ENCODE peak calls at places on chromosomes 16 and 17, in five cellular contexts. N is A549; H is CD4-positive, CD25-positive, alpha-beta regulatory T cell; J is stimulated activated CD8-positive, alpha-beta memory T cell treated with anti-CD3 and anti-CD28 coated beads, Interleukin-12 subunit alpha, Interleukin-12 subunit beta, amount 100 ng/mL, for 4 hours; P is Peyer's patch. Q is an unnamed sample.
A peak's percentile ranks its signal among the peaks of the same experiment; 100 is the strongest.

GRCh38 chr16:83200005-83200779 is 573.4 kb downstream of the CDH13 start:
- DNase-seq in H (no peak), P (no peak), N (no peak), J (no peak), Q (no peak)

GRCh38 chr16:4272114-4272954 is 489 bp downstream of the TFAP4 start:
- DNase-seq in H (peak; percentile 33), P (peak; percentile 66), J (peak; percentile 38), N (peak; percentile 44), Q (no peak)

GRCh38 chr17:15893333-15894024 is 51.5 kb upstream of the ADORA2B start:
- DNase-seq in J (no peak), P (no peak), N (no peak), H (no peak), Q (no peak)

GRCh38 chr17:65017375-65017774 is 39.2 kb downstream of the GNA13 start:
- DNase-seq in P (no peak), N (no peak), J (no peak), H (no peak), Q (no peak)

GRCh38 chr16:88967800-88968588 is 9.0 kb downstream of the CBFA2T3 start:
- DNase-seq in H (no peak), N (no peak), J (no peak), P (peak; percentile 89), Q (peak; percentile 91)

GRCh38 chr16:1779234-1779701 is 3.1 kb downstream of the SPSB3 start:
- DNase-seq in N (no peak), J (no peak), H (no peak), P (no peak), Q (no peak)

GRCh38 chr17:44322236-44322895 is 2.3 kb downstream of the SLC25A39 start:
- DNase-seq in J (no peak), N (no peak), H (no peak), P (no peak), Q (no peak)

GRCh38 chr17:75832164-75832651 is 12.0 kb downstream of the UNC13D start:
- DNase-seq in H (peak; percentile 46), N (no peak), J (peak; percentile 39), P (peak; percentile 46), Q (no peak)

GRCh38 chr16:66130296-66130910 is 236.1 kb upstream of the CDH5 start:
- DNase-seq in H (no peak), P (no peak), J (no peak), N (no peak), Q (no peak)

GRCh38 chr16:54216268-54217187 is 70.1 kb downstream of the IRX3 start:
- DNase-seq in J (no peak), H (no peak), P (no peak), N (no peak), Q (no peak)

GRCh38 chr17:75601057-75601987 is 13.7 kb downstream of the MYO15B start:
- DNase-seq in J (no peak), P (peak; percentile 61), H (peak; percentile 28), N (peak; percentile 82), Q (peak; percentile 73)

GRCh38 chr16:57165923-57166322 is 19.9 kb downstream of the PSME3IP1 start:
- DNase-seq in P (no peak), N (no peak), H (no peak), J (no peak), Q (no peak)

GRCh38 chr17:51228177-51228576 is 31.7 kb downstream of the MBTD1 start:
- DNase-seq in P (no peak), H (no peak), J (no peak), N (no peak), Q (no peak)

GRCh38 chr16:4298761-4299522 is 16.9 kb upstream of the GLIS2 start:
- DNase-seq in N (peak; percentile 97), H (no peak), P (no peak), J (no peak), Q (no peak)

GRCh38 chr17:2705263-2705662 is 6.3 kb downstream of the CLUH start:
- DNase-seq in H (no peak), P (no peak), N (no peak), J (no peak), Q (no peak)

GRCh38 chr16:75234856-75235696 is 16.3 kb downstream of the CTRB1 start:
- DNase-seq in J (no peak), N (no peak), P (no peak), H (no peak), Q (no peak)

GRCh38 chr17:81608605-81609004 is 28.3 kb downstream of the NPLOC4 start:
- DNase-seq in H (no peak), J (no peak), P (no peak), N (no peak), Q (no peak)

GRCh38 chr17:76955191-76955590 is 87.0 kb downstream of the MGAT5B start:
- DNase-seq in H (no peak), P (no peak), J (no peak), N (no peak), Q (no peak)

GRCh38 chr16:48895142-48895541 is 285.2 kb upstream of the N4BP1 start:
- DNase-seq in N (no peak), P (no peak), J (no peak), H (no peak), Q (no peak)

GRCh38 chr17:48566717-48567116 is 11.4 kb downstream of the HOXB4 start:
- DNase-seq in N (no peak), H (no peak), P (no peak), J (no peak), Q (no peak)

GRCh38 chr16:56932588-56933265 is 785 bp downstream of the HERPUD1 start:
- DNase-seq in N (peak; percentile 66), H (peak; percentile 28), P (peak; percentile 68), J (peak; percentile 17), Q (no peak)

GRCh38 chr17:45906237-45906636 is 11.9 kb downstream of the MAPT start:
- DNase-seq in H (no peak), J (no peak), P (no peak), N (no peak), Q (no peak)

GRCh38 chr16:81629896-81630631 is 149.0 kb upstream of the PLCG2 start:
- DNase-seq in P (no peak), J (no peak), H (no peak), N (no peak), Q (no peak)

GRCh38 chr17:60159479-60159866 is 9.7 kb downstream of the CA4 start:
- DNase-seq in P (no peak), H (no peak), N (no peak), J (no peak), Q (no peak)